ENCODE peak calls at places on chromosomes 5 and 9, in seven cellular contexts. Z, A, N, J, X, D and G are unnamed samples.

GRCh38 chr9:137982132-137982666 is 104.6 kb downstream of the CACNA1B start:
- DNase-seq in Z (no peak), A (no peak), N (no peak), J (no peak), X (no peak), D (no peak), G (no peak)

GRCh38 chr5:83447533-83447932 is 24.0 kb upstream of the VCAN start:
- DNase-seq in Z (no peak), A (no peak), N (no peak), J (no peak), X (no peak), D (no peak), G (no peak)

GRCh38 chr9:123284658-123285057 is 16.3 kb upstream of the STRBP start:
- DNase-seq in Z (no peak), A (no peak), N (no peak), J (no peak), X (no peak), D (no peak), G (no peak)

GRCh38 chr9:13568851-13569618 is 289.5 kb upstream of the MPDZ start:
- DNase-seq in Z (no peak), A (no peak), N (no peak), J (no peak), X (no peak), D (no peak), G (no peak)

GRCh38 chr5:56693220-56693579 is 122.1 kb upstream of the MAP3K1 start:
- DNase-seq in Z (no peak), A (no peak), N (no peak), J (no peak), X (no peak), D (no peak), G (no peak)

GRCh38 chr9:96441798-96442445 is 8.0 kb upstream of the HABP4 start:
- DNase-seq in Z (peak; percentile 30), A (no peak), N (no peak), J (no peak), X (no peak), D (peak; percentile 68), G (no peak)

GRCh38 chr5:177105546-177106476 is 19.1 kb downstream of the FGFR4 start:
- DNase-seq in Z (no peak), A (no peak), N (no peak), J (no peak), X (no peak), D (peak; percentile 65), G (no peak)

GRCh38 chr5:107522456-107522855 is 148.3 kb downstream of the EFNA5 start:
- DNase-seq in Z (no peak), A (no peak), N (no peak), J (no peak), X (no peak), D (no peak), G (no peak)

DNA sequence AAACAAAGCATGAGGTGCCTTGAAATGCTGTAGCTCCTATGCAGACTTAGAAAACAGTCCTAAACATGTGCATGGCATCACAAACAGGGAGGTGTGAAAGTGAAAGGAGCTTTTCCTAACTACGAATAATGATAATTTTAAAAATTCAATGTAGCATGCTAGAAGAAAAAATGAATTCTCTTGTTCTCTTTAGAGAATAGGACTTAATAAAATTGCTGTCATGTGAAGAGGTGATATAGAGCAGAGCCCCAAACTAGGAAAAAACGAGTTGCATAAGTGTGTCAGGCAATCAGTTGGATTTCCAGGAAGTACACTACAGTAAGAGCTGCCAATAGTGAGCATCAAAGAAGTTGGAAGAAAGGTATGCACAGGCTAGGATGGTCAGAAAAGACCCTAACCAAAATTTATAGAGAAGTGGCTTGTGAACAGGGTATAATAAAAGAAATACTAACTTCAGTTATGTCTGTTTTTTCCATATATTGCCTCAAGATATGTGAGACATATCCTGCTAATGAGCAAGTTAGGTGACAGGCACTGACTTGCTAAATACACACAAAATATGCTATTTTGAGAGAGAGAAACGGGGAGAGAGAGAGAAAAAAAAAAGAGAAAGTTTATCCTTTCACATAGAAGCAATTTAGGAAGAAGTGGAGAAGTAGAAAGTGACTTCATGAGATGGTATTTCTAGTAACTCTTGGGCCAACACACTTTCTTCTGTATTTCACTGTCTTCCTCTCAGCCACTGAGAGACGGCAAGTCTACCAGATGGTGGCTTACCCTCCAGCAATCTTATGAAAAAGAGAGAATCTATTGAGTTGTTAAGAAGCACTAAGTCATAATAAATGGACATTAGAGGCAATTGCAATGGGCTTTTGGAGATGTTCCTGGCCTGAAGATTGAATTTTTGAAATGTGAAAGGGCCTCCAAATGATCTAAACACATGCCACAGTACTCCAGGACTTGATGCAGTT is 18.1 kb downstream of the ITGA2 start:
- DNase-seq in Z (no peak), A (no peak), N (no peak), J (no peak), X (no peak), D (no peak), G (no peak)
- TF ChIP-seq POLR2AphosphoS5 in Z (no peak), A (no peak), N (no peak), J (no peak), X (no peak), D (no peak), G (no peak)

DNA sequence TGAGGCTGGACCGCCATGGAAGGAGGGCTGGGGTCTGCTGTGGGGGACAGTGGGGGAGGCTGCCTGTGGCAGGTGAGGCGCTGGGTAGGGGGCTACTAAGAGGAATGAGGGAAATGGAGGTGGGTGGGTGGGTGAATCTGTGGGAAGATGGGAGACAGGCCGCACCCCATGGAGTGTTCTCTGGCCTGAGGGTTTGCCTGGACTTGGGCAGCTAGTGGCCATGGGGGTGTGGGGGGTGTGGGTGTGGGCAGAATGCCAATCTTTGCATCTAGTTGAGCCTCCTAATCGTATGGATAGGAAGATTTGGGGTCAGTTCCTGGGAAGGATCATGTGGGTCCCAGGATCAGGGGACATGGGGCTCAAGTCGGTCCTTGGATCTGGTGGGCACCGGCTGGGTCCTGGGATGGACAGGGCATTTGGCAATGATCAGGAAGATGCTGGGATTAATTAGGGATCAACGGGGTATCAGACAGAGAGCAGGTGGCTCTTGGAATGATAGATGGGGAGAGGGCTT is 518 bp downstream of the ZDHHC12 start:
- DNase-seq in Z (peak; percentile 48), A (no peak), N (no peak), J (no peak), X (no peak), D (no peak), G (no peak)
- TF ChIP-seq TAF1 in Z (no peak), A (no peak), N (no peak), J (no peak), X (no peak), D (no peak), G (no peak)

GRCh38 chr5:14325369-14325768 is 182.2 kb downstream of the TRIO start:
- DNase-seq in Z (no peak), A (no peak), N (no peak), J (no peak), X (no peak), D (no peak), G (no peak)

GRCh38 chr5:14330729-14331128 is 187.6 kb downstream of the TRIO start:
- DNase-seq in Z (no peak), A (no peak), N (no peak), J (no peak), X (no peak), D (no peak), G (no peak)

GRCh38 chr5:14328144-14328543 is 185.0 kb downstream of the TRIO start:
- DNase-seq in Z (no peak), A (no peak), N (no peak), J (no peak), X (no peak), D (no peak), G (no peak)

GRCh38 chr5:14326035-14326909 is 183.1 kb downstream of the TRIO start:
- DNase-seq in Z (peak; percentile 59), A (no peak), N (no peak), J (no peak), X (peak; percentile 42), D (peak; percentile 16), G (no peak)

GRCh38 chr5:14327624-14328023 is 184.5 kb downstream of the TRIO start:
- DNase-seq in Z (no peak), A (no peak), N (no peak), J (no peak), X (no peak), D (no peak), G (no peak)
- TF ChIP-seq POLR2AphosphoS5 in Z (no peak), A (no peak), N (no peak), J (no peak), X (no peak), D (no peak), G (no peak)

GRCh38 chr9:38384990-38385848 is 7.3 kb upstream of the ALDH1B1 start:
- DNase-seq in Z (no peak), A (no peak), N (no peak), J (no peak), X (no peak), D (no peak), G (no peak)

GRCh38 chr9:38382141-38382540 is 10.4 kb upstream of the ALDH1B1 start:
- DNase-seq in Z (no peak), A (no peak), N (no peak), J (no peak), X (no peak), D (no peak), G (no peak)

GRCh38 chr9:38376266-38376665 is 16.2 kb upstream of the ALDH1B1 start:
- DNase-seq in Z (no peak), A (no peak), N (no peak), J (no peak), X (no peak), D (peak; percentile 28), G (no peak)

GRCh38 chr9:38380230-38380871 is 12.2 kb upstream of the ALDH1B1 start:
- DNase-seq in Z (no peak), A (no peak), N (no peak), J (no peak), X (no peak), D (peak; percentile 32), G (no peak)

GRCh38 chr9:38380872-38381534 is 11.5 kb upstream of the ALDH1B1 start:
- DNase-seq in Z (peak; percentile 58), A (peak; percentile 29), N (no peak), J (no peak), X (no peak), D (peak; percentile 98), G (no peak)
- TF ChIP-seq TAF1 in Z (no peak), A (no peak), N (no peak), J (no peak), X (no peak), D (peak; percentile 21), G (no peak)